ENCODE peak calls at places on chromosomes 11 and 22, in nine cellular contexts. One of them, this sample, is unnamed.

GRCh38 chr11:122717264-122717867 is 61.8 kb downstream of the UBASH3B start:
- DNase-seq in ELR: no peak
- DNase-seq in left lobe of liver: no peak
- DNase-seq in Ammon's horn: peak; percentile 20
- DNase-seq in colonic mucosa: peak; percentile 28
- DNase-seq in HT-29: no peak
- DNase-seq in activated CD4-positive, alpha-beta T cell treated with anti-CD3 and anti-CD28 coated beads, Interleukin-2, amount 50 U/mL, for 48 hours: no peak
- DNase-seq in non-pigmented ciliary epithelial cell: no peak
- DNase-seq in activated CD8-positive, alpha-beta memory T cell treated with anti-CD3 and anti-CD28 coated beads for 24 hours: peak; percentile 76
- DNase-seq in this sample: no peak

GRCh38 chr22:22074634-22075381 is 92.2 kb upstream of the TOP3B start:
- DNase-seq in Ammon's horn: no peak
- DNase-seq in activated CD8-positive, alpha-beta memory T cell treated with anti-CD3 and anti-CD28 coated beads for 24 hours: no peak
- DNase-seq in activated CD4-positive, alpha-beta T cell treated with anti-CD3 and anti-CD28 coated beads, Interleukin-2, amount 50 U/mL, for 48 hours: no peak
- DNase-seq in non-pigmented ciliary epithelial cell: no peak
- DNase-seq in HT-29: no peak
- DNase-seq in left lobe of liver: peak; percentile 72
- DNase-seq in ELR: no peak
- DNase-seq in colonic mucosa: no peak
- DNase-seq in this sample: no peak

GRCh38 chr22:36873614-36874308 is 13.0 kb downstream of the NCF4 start:
- DNase-seq in ELR: peak; percentile 64
- DNase-seq in colonic mucosa: no peak
- DNase-seq in HT-29: peak; percentile 40
- DNase-seq in Ammon's horn: peak; percentile 51
- DNase-seq in left lobe of liver: peak; percentile 65
- DNase-seq in activated CD4-positive, alpha-beta T cell treated with anti-CD3 and anti-CD28 coated beads, Interleukin-2, amount 50 U/mL, for 48 hours: peak; percentile 48
- DNase-seq in non-pigmented ciliary epithelial cell: peak; percentile 20
- DNase-seq in activated CD8-positive, alpha-beta memory T cell treated with anti-CD3 and anti-CD28 coated beads for 24 hours: peak; percentile 63
- DNase-seq in this sample: peak; percentile 76

GRCh38 chr11:132878111-132878510 is 654.2 kb downstream of the OPCML start:
- DNase-seq in activated CD8-positive, alpha-beta memory T cell treated with anti-CD3 and anti-CD28 coated beads for 24 hours: no peak
- DNase-seq in Ammon's horn: no peak
- DNase-seq in ELR: no peak
- DNase-seq in non-pigmented ciliary epithelial cell: no peak
- DNase-seq in HT-29: no peak
- DNase-seq in activated CD4-positive, alpha-beta T cell treated with anti-CD3 and anti-CD28 coated beads, Interleukin-2, amount 50 U/mL, for 48 hours: no peak
- DNase-seq in colonic mucosa: no peak
- DNase-seq in left lobe of liver: no peak
- DNase-seq in this sample: no peak

GRCh38 chr11:18368236-18368635 is 26.1 kb upstream of the LDHA start:
- DNase-seq in HT-29: no peak
- DNase-seq in non-pigmented ciliary epithelial cell: no peak
- DNase-seq in activated CD8-positive, alpha-beta memory T cell treated with anti-CD3 and anti-CD28 coated beads for 24 hours: no peak
- DNase-seq in left lobe of liver: no peak
- DNase-seq in Ammon's horn: no peak
- DNase-seq in ELR: peak; percentile 62
- DNase-seq in colonic mucosa: no peak
- DNase-seq in activated CD4-positive, alpha-beta T cell treated with anti-CD3 and anti-CD28 coated beads, Interleukin-2, amount 50 U/mL, for 48 hours: no peak
- DNase-seq in this sample: no peak

GRCh38 chr11:84022695-84023094 is 736.5 kb upstream of the CCDC90B start:
- DNase-seq in activated CD8-positive, alpha-beta memory T cell treated with anti-CD3 and anti-CD28 coated beads for 24 hours: no peak
- DNase-seq in ELR: no peak
- DNase-seq in colonic mucosa: no peak
- DNase-seq in HT-29: no peak
- DNase-seq in left lobe of liver: no peak
- DNase-seq in Ammon's horn: no peak
- DNase-seq in non-pigmented ciliary epithelial cell: no peak
- DNase-seq in activated CD4-positive, alpha-beta T cell treated with anti-CD3 and anti-CD28 coated beads, Interleukin-2, amount 50 U/mL, for 48 hours: no peak
- DNase-seq in this sample: no peak

GRCh38 chr22:17984114-17984513 is 40.2 kb downstream of the MICAL3 start:
- DNase-seq in activated CD4-positive, alpha-beta T cell treated with anti-CD3 and anti-CD28 coated beads, Interleukin-2, amount 50 U/mL, for 48 hours: no peak
- DNase-seq in non-pigmented ciliary epithelial cell: no peak
- DNase-seq in left lobe of liver: no peak
- DNase-seq in ELR: no peak
- DNase-seq in colonic mucosa: no peak
- DNase-seq in Ammon's horn: no peak
- DNase-seq in HT-29: no peak
- DNase-seq in activated CD8-positive, alpha-beta memory T cell treated with anti-CD3 and anti-CD28 coated beads for 24 hours: no peak
- DNase-seq in this sample: peak; percentile 22

GRCh38 chr22:26642465-26643367 is 14.7 kb upstream of the MIAT start:
- DNase-seq in colonic mucosa: no peak
- DNase-seq in left lobe of liver: no peak
- DNase-seq in activated CD8-positive, alpha-beta memory T cell treated with anti-CD3 and anti-CD28 coated beads for 24 hours: peak; percentile 91
- DNase-seq in non-pigmented ciliary epithelial cell: no peak
- DNase-seq in HT-29: no peak
- DNase-seq in Ammon's horn: no peak
- DNase-seq in ELR: no peak
- DNase-seq in activated CD4-positive, alpha-beta T cell treated with anti-CD3 and anti-CD28 coated beads, Interleukin-2, amount 50 U/mL, for 48 hours: peak; percentile 83
- DNase-seq in this sample: no peak

GRCh38 chr11:78418584-78419211 is 1.1 kb upstream of the GAB2 start:
- DNase-seq in activated CD4-positive, alpha-beta T cell treated with anti-CD3 and anti-CD28 coated beads, Interleukin-2, amount 50 U/mL, for 48 hours: no peak
- DNase-seq in Ammon's horn: no peak
- DNase-seq in ELR: peak; percentile 7
- DNase-seq in left lobe of liver: no peak
- DNase-seq in non-pigmented ciliary epithelial cell: no peak
- DNase-seq in HT-29: no peak
- DNase-seq in colonic mucosa: no peak
- DNase-seq in activated CD8-positive, alpha-beta memory T cell treated with anti-CD3 and anti-CD28 coated beads for 24 hours: no peak
- DNase-seq in this sample: peak; percentile 10

This sample was measured in lung microvascular endothelial cell.